ENCODE peak calls at places on chromosomes 11 and 22, in six cellular contexts. A is hippocampal formation, J is heart right ventricle, D is pons, V is B cell, H is HL-60. R is an unnamed sample.

GRCh38 chr11:113106507-113106906 is 145.3 kb downstream of the NCAM1 start:
- DNase-seq in D (no peak), A (no peak), J (no peak), H (no peak), V (no peak), R (no peak)

GRCh38 chr11:8082391-8083087 is 1.5 kb downstream of the TUB start:
- DNase-seq in J (no peak), D (no peak), H (no peak), A (no peak), V (no peak), R (no peak)

GRCh38 chr22:20449819-20450550 is 12.4 kb upstream of the SCARF2 start:
- DNase-seq in D (no peak), J (no peak), H (no peak), V (no peak), A (no peak), R (peak)

GRCh38 chr22:21628386-21629261 is 1.2 kb downstream of the YDJC start:
- DNase-seq in D (no peak), A (no peak), V (no peak), H (peak), J (no peak), R (no peak)

GRCh38 chr22:40838486-40838885 is 18.0 kb downstream of the ST13 start:
- DNase-seq in A (no peak), H (no peak), V (no peak), J (no peak), D (no peak), R (no peak)

GRCh38 chr11:116217006-116217405 is 555.8 kb downstream of the BUD13 start:
- DNase-seq in H (peak), V (no peak), A (peak), J (peak), D (peak), R (no peak)

GRCh38 chr11:22169833-22170232 is 23.1 kb upstream of the ANO5 start:
- DNase-seq in A (peak), H (no peak), D (peak), J (no peak), V (no peak), R (no peak)

GRCh38 chr11:27716850-27717249 is 16.6 kb upstream of the BDNF start:
- DNase-seq in V (no peak), H (no peak), D (no peak), J (no peak), A (no peak), R (no peak)

GRCh38 chr11:59185412-59185811 is 13.5 kb downstream of the DTX4 start:
- DNase-seq in J (no peak), H (no peak), V (no peak), D (no peak), A (no peak), R (no peak)

GRCh38 chr22:29244785-29245625 is 22.8 kb downstream of the RHBDD3 start:
- DNase-seq in V (no peak), A (no peak), J (no peak), H (no peak), D (no peak), R (no peak)

GRCh38 chr11:113176971-113177370 is 137.4 kb upstream of the TTC12 start:
- DNase-seq in H (no peak), A (no peak), J (no peak), D (no peak), V (no peak), R (no peak)

R was measured in upper lobe of left lung.